ENCODE peak calls at places on chromosomes 7 and 10, in five cellular contexts. W, Z, J, X and K are unnamed samples.

GRCh38 chr7:16961650-16962049 is 79.9 kb upstream of the AGR3 start:
- DNase-seq in W (no peak), Z (no peak), J (no peak), X (no peak), K (no peak)

GRCh38 chr7:102287465-102288146 is 938 bp downstream of the SH2B2 start:
- DNase-seq in W (peak; percentile 39), Z (no peak), J (no peak), X (peak; percentile 72), K (no peak)

GRCh38 chr10:73965890-73966768 is 31.8 kb upstream of the VCL start:
- DNase-seq in W (peak; percentile 70), Z (peak; percentile 90), J (peak; percentile 60), X (peak; percentile 95), K (peak; percentile 86)

GRCh38 chr7:69465262-69465661 is 133.0 kb upstream of the AUTS2 start:
- DNase-seq in W (no peak), Z (no peak), J (no peak), X (no peak), K (no peak)

GRCh38 chr10:15745748-15746147 is 26.0 kb upstream of the ITGA8 start:
- DNase-seq in W (no peak), Z (no peak), J (no peak), X (no peak), K (no peak)

GRCh38 chr10:28387141-28387540 is 84.3 kb upstream of the MPP7 start:
- DNase-seq in W (no peak), Z (no peak), J (no peak), X (no peak), K (no peak)

GRCh38 chr7:11196143-11196542 is 222.5 kb downstream of the PHF14 start:
- DNase-seq in W (no peak), Z (no peak), J (no peak), X (no peak), K (no peak)

GRCh38 chr10:19930936-19931859 is 115.0 kb downstream of the PLXDC2 start:
- DNase-seq in W (peak; percentile 27), Z (no peak), J (peak; percentile 51), X (peak; percentile 74), K (no peak)

GRCh38 chr7:29013931-29014330 is 55.8 kb upstream of the TRIL start:
- DNase-seq in W (no peak), Z (no peak), J (no peak), X (no peak), K (no peak)

GRCh38 chr7:80960228-80960627 is 41.4 kb upstream of the SEMA3C start:
- DNase-seq in W (no peak), Z (no peak), J (no peak), X (no peak), K (no peak)

GRCh38 chr10:114271014-114271778 is 32.1 kb downstream of the VWA2 start:
- DNase-seq in W (no peak), Z (no peak), J (no peak), X (no peak), K (peak; percentile 34)

GRCh38 chr10:122786269-122786668 is 59.4 kb downstream of the CUZD1 start:
- DNase-seq in W (no peak), Z (no peak), J (no peak), X (no peak), K (no peak)

GRCh38 chr7:38673795-38674194 is 42.6 kb upstream of the AMPH start:
- DNase-seq in W (no peak), Z (no peak), J (no peak), X (no peak), K (no peak)

GRCh38 chr7:26515462-26515861 is 223.8 kb downstream of the SNX10 start:
- DNase-seq in W (no peak), Z (no peak), J (no peak), X (no peak), K (no peak)

GRCh38 chr7:142563470-142563869 is 185.8 kb upstream of the PRSS1 start:
- DNase-seq in W (no peak), Z (no peak), J (no peak), X (no peak), K (no peak)

GRCh38 chr7:4749798-4750197 is 25.6 kb upstream of the AP5Z1 start:
- DNase-seq in W (no peak), Z (no peak), J (no peak), X (no peak), K (no peak)

GRCh38 chr7:150993511-150993910 is 2.7 kb downstream of the NOS3 start:
- DNase-seq in W (no peak), Z (peak; percentile 73), J (no peak), X (no peak), K (no peak)

GRCh38 chr10:102869290-102870198 is at the start of gene AS3MT:
- DNase-seq in W (peak; percentile 78), Z (no peak), J (peak; percentile 57), X (no peak), K (peak; percentile 75)

GRCh38 chr10:34507217-34507616 is 307.9 kb downstream of the PARD3 start:
- DNase-seq in W (no peak), Z (no peak), J (no peak), X (no peak), K (no peak)

GRCh38 chr7:25391295-25391861 is 163.1 kb upstream of the NPVF start:
- DNase-seq in W (no peak), Z (no peak), J (no peak), X (no peak), K (no peak)

GRCh38 chr7:108211382-108212201 is 81.4 kb upstream of the LAMB4 start:
- DNase-seq in W (peak; percentile 54), Z (no peak), J (no peak), X (no peak), K (no peak)

GRCh38 chr10:61643316-61643751 is 19.4 kb upstream of the CABCOCO1 start:
- DNase-seq in W (no peak), Z (no peak), J (no peak), X (no peak), K (no peak)

GRCh38 chr10:109866168-109866994 is 56.9 kb downstream of the XPNPEP1 start:
- DNase-seq in W (peak; percentile 14), Z (peak; percentile 58), J (no peak), X (peak; percentile 37), K (no peak)

GRCh38 chr7:105779856-105780815 is 96.3 kb downstream of the ATXN7L1 start:
- DNase-seq in W (peak; percentile 78), Z (no peak), J (no peak), X (no peak), K (no peak)

GRCh38 chr10:21724695-21725371 is 190.8 kb downstream of the MLLT10 start:
- DNase-seq in W (no peak), Z (peak; percentile 93), J (peak; percentile 98), X (peak; percentile 91), K (peak; percentile 88)

GRCh38 chr7:69994907-69995542 is 396.8 kb downstream of the AUTS2 start:
- DNase-seq in W (no peak), Z (no peak), J (no peak), X (no peak), K (no peak)

GRCh38 chr7:110693348-110693747 is 397.6 kb upstream of the LRRN3 start:
- DNase-seq in W (no peak), Z (no peak), J (no peak), X (no peak), K (no peak)

GRCh38 chr10:2968401-2968800 is 98.9 kb upstream of the PFKP start:
- DNase-seq in W (no peak), Z (no peak), J (no peak), X (no peak), K (no peak)

GRCh38 chr10:130194991-130195645 is 58.9 kb downstream of the GLRX3 start:
- DNase-seq in W (no peak), Z (no peak), J (no peak), X (no peak), K (no peak)

GRCh38 chr7:468681-469590 is 50.7 kb downstream of the PDGFA start:
- DNase-seq in W (no peak), Z (no peak), J (peak; percentile 8), X (peak; percentile 78), K (peak; percentile 31)

GRCh38 chr7:65264258-65264657 is 109.4 kb upstream of the ZNF92 start:
- DNase-seq in W (no peak), Z (no peak), J (no peak), X (no peak), K (no peak)

GRCh38 chr10:16741540-16741939 is 75.7 kb downstream of the RSU1 start:
- DNase-seq in W (no peak), Z (no peak), J (no peak), X (no peak), K (no peak)

GRCh38 chr10:127243490-127244272 is 47.3 kb upstream of the INSYN2A start:
- DNase-seq in W (peak; percentile 84), Z (no peak), J (peak; percentile 37), X (no peak), K (no peak)

DNA sequence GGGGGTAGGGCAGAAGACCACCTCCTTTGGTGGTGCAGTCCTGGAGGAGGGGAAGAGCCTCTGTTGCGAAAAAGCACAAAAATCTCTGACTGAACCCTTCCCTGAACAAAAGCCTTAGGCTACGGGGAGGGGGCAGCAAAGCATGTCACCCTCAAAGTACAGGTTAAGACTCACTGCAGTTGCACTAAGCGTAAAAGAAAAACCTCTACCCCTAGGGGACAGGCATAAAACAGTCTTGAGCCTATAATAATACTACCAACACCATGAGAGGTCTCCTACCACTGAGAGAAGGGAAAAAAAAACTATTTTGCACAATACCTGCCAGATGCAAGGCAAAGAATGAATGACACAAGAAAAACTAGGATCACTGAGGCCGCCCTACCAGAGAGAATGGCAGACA is 17.3 kb downstream of the TNPO3 start:
- DNase-seq in W (no peak), Z (no peak), J (no peak), X (no peak), K (no peak)
- H3K36me3 ChIP-seq in W (peaks cover 66% of the 10 kb centered on the region), Z (peaks cover 17% of the 10 kb centered on the region), J (no peaks in the 10 kb centered on the region), X (peaks cover 39% of the 10 kb centered on the region), K (peaks cover 24% of the 10 kb centered on the region)

GRCh38 chr7:27636326-27637006 is 26.2 kb downstream of the HIBADH start:
- DNase-seq in W (no peak), Z (no peak), J (no peak), X (no peak), K (no peak)
- TF ChIP-seq CTCF in W (no peak), Z (no peak), J (no peak), X (no peak), K (no peak)

DNA sequence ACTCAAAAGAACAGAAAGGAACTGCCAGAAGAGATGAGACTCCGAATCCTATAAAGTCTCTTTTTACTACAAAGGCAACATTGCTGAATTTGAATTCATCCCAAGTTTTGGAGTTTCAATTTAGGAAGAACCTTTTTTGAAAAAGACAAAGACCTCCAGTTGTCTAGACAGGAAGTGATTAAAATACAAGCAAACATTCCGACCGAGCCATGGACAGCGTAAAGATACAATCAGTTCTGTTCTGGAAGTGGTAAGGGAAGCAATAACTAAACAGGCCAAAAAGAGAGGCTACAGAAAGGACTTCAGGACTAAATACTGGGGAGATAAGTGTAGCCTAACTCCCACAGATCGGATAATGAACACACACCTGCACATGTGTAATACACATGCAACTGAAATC is 101.0 kb downstream of the SMURF1 start:
- DNase-seq in W (no peak), Z (no peak), J (no peak), X (no peak), K (no peak)
- H3K36me3 ChIP-seq in W (peaks cover 73% of the 10 kb centered on the region), Z (peaks cover 73% of the 10 kb centered on the region), J (no peaks in the 10 kb centered on the region), X (peaks cover 84% of the 10 kb centered on the region), K (peaks cover 75% of the 10 kb centered on the region)

GRCh38 chr10:11880169-11881027 is 57.2 kb downstream of the PROSER2 start:
- DNase-seq in W (no peak), Z (no peak), J (no peak), X (no peak), K (no peak)

GRCh38 chr10:11881028-11881476 is 57.9 kb downstream of the PROSER2 start:
- DNase-seq in W (no peak), Z (no peak), J (no peak), X (no peak), K (no peak)

GRCh38 chr10:11879387-11880168 is 56.4 kb downstream of the PROSER2 start:
- DNase-seq in W (no peak), Z (no peak), J (no peak), X (no peak), K (no peak)

GRCh38 chr10:11882646-11883375 is 59.7 kb downstream of the PROSER2 start:
- DNase-seq in W (no peak), Z (no peak), J (no peak), X (no peak), K (no peak)

GRCh38 chr10:11881477-11882417 is 58.6 kb downstream of the PROSER2 start:
- DNase-seq in W (no peak), Z (no peak), J (no peak), X (no peak), K (no peak)
- TF ChIP-seq CTCF in W (peak; percentile 18), Z (no peak), J (no peak), X (no peak), K (no peak)